ENCODE peak calls at places on chromosomes 1 and 21, in five cellular contexts. O, R, S, J and A are unnamed samples.

GRCh38 chr1:22883406-22883805 is 89.3 kb downstream of the LACTBL1 start:
- DNase-seq in J (no peak), S (no peak), O (no peak), R (no peak), A (no peak)

GRCh38 chr1:39130297-39130696 is 74.2 kb upstream of the MACF1 start:
- DNase-seq in R (peak), J (peak), O (no peak), S (peak), A (peak)

GRCh38 chr1:6795661-6796060 is 10.4 kb downstream of the CAMTA1 start:
- DNase-seq in J (peak), O (no peak), S (peak), R (no peak), A (peak)

GRCh38 chr1:186793582-186793927 is 35.2 kb upstream of the PLA2G4A start:
- DNase-seq in S (peak), J (no peak), R (no peak), O (no peak), A (peak)

GRCh38 chr1:231949277-231950122 is 322.9 kb downstream of the DISC1 start:
- DNase-seq in O (peak), R (no peak), J (no peak), S (no peak), A (peak)

GRCh38 chr1:53733975-53734649 is 4.9 kb downstream of the GLIS1 start:
- DNase-seq in R (peak), O (no peak), J (peak), S (peak), A (peak)

GRCh38 chr1:77989762-77990161 is 10.9 kb upstream of the FUBP1 start:
- DNase-seq in R (no peak), O (no peak), J (no peak), S (no peak), A (no peak)

GRCh38 chr1:200919386-200919785 is 24.7 kb downstream of the INAVA start:
- DNase-seq in J (no peak), S (no peak), R (no peak), O (no peak), A (no peak)

GRCh38 chr1:30764396-30764795 is 6.8 kb upstream of the LAPTM5 start:
- DNase-seq in O (no peak), S (no peak), R (no peak), J (no peak), A (no peak)

GRCh38 chr1:67983867-67984266 is 66.6 kb downstream of the DIRAS3 start:
- DNase-seq in J (no peak), O (no peak), R (peak), S (peak), A (no peak)

GRCh38 chr1:32770221-32770731 is 46.9 kb downstream of the YARS1 start:
- DNase-seq in O (no peak), R (no peak), S (no peak), J (no peak), A (no peak)

GRCh38 chr1:116990612-116991151 is 10.9 kb upstream of the CD101 start:
- DNase-seq in S (peak), J (peak), O (peak), R (peak), A (no peak)

GRCh38 chr1:43994794-43995790 is 3.7 kb downstream of the CCDC24 start:
- DNase-seq in J (peak), R (peak), S (peak), O (no peak), A (peak)

GRCh38 chr1:222852326-222852725 is 37.5 kb downstream of the DISP1 start:
- DNase-seq in J (peak), S (peak), R (no peak), O (no peak), A (no peak)

GRCh38 chr1:16888806-16889178 is 7.0 kb upstream of the RNU1-2 start:
- DNase-seq in S (peak), O (no peak), J (no peak), R (no peak), A (peak)

GRCh38 chr1:244700808-244701207 is 47.9 kb downstream of the DESI2 start:
- DNase-seq in O (no peak), J (no peak), R (no peak), S (no peak), A (no peak)

GRCh38 chr1:27527857-27528700 is 38.1 kb upstream of the WASF2 start:
- DNase-seq in J (no peak), S (no peak), O (peak), R (no peak), A (no peak)

GRCh38 chr1:177310326-177310725 is 139.6 kb downstream of the BRINP2 start:
- DNase-seq in O (no peak), S (peak), R (no peak), J (peak), A (no peak)

GRCh38 chr21:16587141-16587570 is 857.4 kb downstream of the USP25 start:
- DNase-seq in R (peak), O (peak), S (peak), J (peak), A (peak)

GRCh38 chr1:180083164-180083563 is 71.5 kb upstream of the QSOX1 start:
- DNase-seq in S (peak), J (no peak), R (no peak), O (no peak), A (no peak)

GRCh38 chr1:89567797-89568196 is 43.2 kb downstream of the LRRC8B start:
- DNase-seq in O (no peak), S (no peak), R (no peak), J (no peak), A (no peak)
- TF ChIP-seq CTCF in O (no peak), S (no peak), R (no peak), J (no peak), A (no peak)

GRCh38 chr1:160161965-160162705 is 10.7 kb downstream of the ATP1A4 start:
- DNase-seq in J (peak), O (no peak), R (peak), S (peak), A (peak)
- TF ChIP-seq CTCF in J (peak), O (no peak), R (peak), S (peak), A (peak)

DNA sequence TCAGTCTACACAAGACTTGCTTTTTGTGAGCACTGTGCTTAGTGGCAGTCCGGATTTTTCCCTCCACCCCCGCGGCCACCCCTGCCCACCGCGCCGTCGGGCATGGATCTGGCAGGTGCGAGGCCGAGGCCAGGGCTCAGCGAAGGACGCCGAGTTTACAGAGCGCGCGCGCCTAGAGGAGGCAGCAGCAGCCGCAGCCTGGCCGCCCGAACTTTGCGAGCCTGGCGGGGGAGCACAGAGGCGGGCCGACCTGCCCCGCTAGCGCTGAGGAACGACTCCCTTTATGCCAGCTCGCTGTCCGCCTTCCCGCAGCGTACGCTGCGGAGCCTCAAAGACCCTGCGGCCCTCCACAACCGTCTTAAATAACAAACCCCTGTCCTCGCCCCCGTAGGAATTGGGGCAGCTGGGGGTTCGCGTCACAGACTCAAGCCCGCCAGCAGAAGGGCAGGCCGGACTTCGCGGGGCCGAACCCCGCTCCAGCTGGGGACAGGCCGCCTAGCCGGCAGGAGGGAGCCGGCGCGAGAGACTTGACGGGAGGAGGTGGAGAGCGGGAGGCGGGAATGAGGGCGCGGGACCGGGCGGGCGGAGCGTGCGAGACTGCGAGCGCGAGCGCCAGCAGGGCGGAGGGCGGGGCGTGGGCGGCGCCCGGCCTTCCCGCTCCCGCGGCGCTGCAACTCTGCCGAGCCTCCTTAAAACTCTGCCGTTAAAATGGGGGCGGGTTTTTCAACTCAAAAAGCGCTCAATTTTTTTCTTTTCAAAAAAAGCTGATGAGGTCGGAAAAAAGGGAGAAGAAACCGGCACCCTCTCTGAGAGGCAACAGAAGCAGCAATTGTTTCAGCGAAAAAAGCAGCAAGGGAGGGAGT is 1.8 kb upstream of the CDKN2C start:
- DNase-seq in S (peak), R (peak), J (peak), O (peak), A (peak)
- TF ChIP-seq CTCF in S (peak), R (peak), J (no peak), O (peak), A (peak)

GRCh38 chr1:2414297-2414958 is 2.1 kb upstream of the PEX10 start:
- DNase-seq in S (peak), O (peak), R (peak), J (peak), A (peak)
- TF ChIP-seq CTCF in S (peak), O (peak), R (peak), J (peak), A (peak)

GRCh38 chr1:112359961-112360767 is 35.9 kb upstream of the CTTNBP2NL start:
- DNase-seq in R (peak), J (peak), S (peak), O (peak), A (peak)
- TF ChIP-seq CTCF in R (no peak), J (peak), S (no peak), O (peak), A (no peak)

GRCh38 chr1:207964195-207964966 is 53.5 kb upstream of the CD34 start:
- DNase-seq in O (no peak), J (peak), S (peak), R (peak), A (peak)

GRCh38 chr1:207966521-207966920 is 55.6 kb upstream of the CD34 start:
- DNase-seq in R (no peak), O (no peak), S (peak), J (no peak), A (no peak)

GRCh38 chr1:207967703-207968102 is 56.8 kb upstream of the CD34 start:
- DNase-seq in J (no peak), O (no peak), R (no peak), S (no peak), A (no peak)

GRCh38 chr1:207963429-207964194 is 52.7 kb upstream of the CD34 start:
- DNase-seq in J (peak), O (peak), S (peak), R (peak), A (peak)

DNA sequence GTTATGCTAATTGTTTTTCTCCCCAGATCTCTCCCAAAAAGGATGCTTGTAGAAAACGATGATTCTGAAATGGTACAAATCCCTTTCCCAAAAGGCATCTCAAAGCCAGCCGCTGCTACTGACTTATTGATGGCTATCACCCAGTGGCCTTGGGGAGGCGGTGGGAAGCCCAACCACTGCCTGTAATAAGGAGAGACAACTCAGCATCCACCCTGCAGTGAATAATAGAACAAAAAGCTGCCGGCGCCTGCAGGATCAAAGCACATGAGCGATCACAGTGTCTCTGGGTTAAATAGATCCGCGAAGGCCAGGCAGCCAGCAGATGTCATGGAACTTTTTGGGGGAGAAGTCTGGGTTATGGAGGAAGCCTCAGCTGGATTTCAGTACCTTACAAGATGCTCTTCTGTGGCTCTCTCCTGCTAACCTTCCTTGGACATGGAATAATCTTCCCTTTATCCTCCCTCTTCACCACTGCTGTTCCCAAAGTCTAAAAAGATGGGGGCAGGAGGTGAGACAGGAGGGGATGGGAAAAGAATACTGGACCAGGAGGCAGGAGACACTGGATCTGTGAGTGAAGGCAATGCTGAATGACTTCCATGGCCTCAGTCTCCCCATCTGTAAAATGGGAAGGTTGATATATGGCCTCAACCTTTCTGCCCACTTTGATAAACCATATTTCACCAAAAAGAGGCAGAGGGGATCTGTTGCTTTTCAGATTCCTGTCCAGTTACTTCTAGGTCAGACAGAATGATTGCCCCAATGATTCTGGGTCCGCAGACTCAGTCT is 54.9 kb upstream of the CD34 start:
- DNase-seq in R (no peak), S (no peak), O (no peak), J (no peak), A (no peak)
- TF ChIP-seq CTCF in R (no peak), S (no peak), O (no peak), J (no peak), A (no peak)

GRCh38 chr21:31457675-31458074 is 113.6 kb upstream of the TIAM1 start:
- DNase-seq in R (peak), S (no peak), O (no peak), J (no peak), A (no peak)
- TF ChIP-seq CTCF in R (peak), S (no peak), O (no peak), J (no peak), A (no peak)

GRCh38 chr1:209862598-209863498 is 35.1 kb downstream of the UTP25 start:
- DNase-seq in S (no peak), R (no peak), J (no peak), O (no peak), A (no peak)

GRCh38 chr1:209860293-209860881 is 32.6 kb downstream of the UTP25 start:
- DNase-seq in J (peak), R (peak), S (peak), O (peak), A (peak)

GRCh38 chr1:209855623-209856022 is 27.9 kb downstream of the UTP25 start:
- DNase-seq in R (no peak), O (no peak), J (no peak), S (no peak), A (no peak)

GRCh38 chr1:209861242-209861641 is 33.5 kb downstream of the UTP25 start:
- DNase-seq in O (no peak), S (no peak), R (no peak), J (no peak), A (no peak)

GRCh38 chr1:209858561-209859103 is 30.9 kb downstream of the UTP25 start:
- DNase-seq in O (no peak), R (no peak), S (no peak), J (no peak), A (no peak)
- TF ChIP-seq CTCF in O (no peak), R (no peak), S (no peak), J (no peak), A (no peak)

GRCh38 chr1:211588711-211589110 is 9.8 kb upstream of the SLC30A1 start:
- DNase-seq in J (no peak), R (no peak), S (no peak), O (no peak), A (no peak)

GRCh38 chr1:211587123-211587522 is 8.2 kb upstream of the SLC30A1 start:
- DNase-seq in J (no peak), O (no peak), R (no peak), S (no peak), A (no peak)

GRCh38 chr1:211596418-211597181 is 17.6 kb upstream of the SLC30A1 start:
- DNase-seq in S (no peak), J (no peak), O (no peak), R (no peak), A (no peak)

GRCh38 chr1:211589782-211590721 is 11.1 kb upstream of the SLC30A1 start:
- DNase-seq in S (peak), R (peak), O (peak), J (peak), A (peak)

GRCh38 chr1:211591980-211592493 is 13.1 kb upstream of the SLC30A1 start:
- DNase-seq in S (peak), J (peak), O (no peak), R (peak), A (peak)
- TF ChIP-seq CTCF in S (no peak), J (no peak), O (no peak), R (no peak), A (no peak)

DNA sequence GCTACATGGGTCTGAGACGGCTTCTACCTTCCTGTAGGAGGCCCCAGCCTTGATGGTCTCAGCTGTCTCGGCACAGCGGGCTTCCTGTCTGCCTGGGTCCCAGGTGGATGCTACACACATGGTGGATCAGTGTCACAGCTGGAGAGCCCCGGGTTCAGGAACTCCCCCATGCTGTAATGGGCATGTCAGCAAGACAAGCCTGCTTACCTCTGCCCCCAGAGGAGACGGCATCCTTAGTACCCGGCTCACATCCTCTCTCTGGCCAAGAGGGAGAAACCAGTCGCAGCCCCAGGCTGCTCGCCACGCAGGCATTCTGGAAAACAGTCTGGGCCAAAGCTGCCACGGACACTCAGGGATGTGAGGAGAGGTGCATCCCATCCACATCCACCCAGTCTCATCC is 10.3 kb downstream of the SNAP47 start:
- DNase-seq in R (no peak), J (no peak), S (no peak), O (no peak), A (no peak)
- TF ChIP-seq CTCF in R (no peak), J (no peak), S (no peak), O (no peak), A (no peak)